ENCODE peak calls at places on chromosomes 16 and 17, in seven cellular contexts. Y, V, M, J, B, A and S are unnamed samples.

GRCh38 chr16:75695708-75696107 is 5.6 kb downstream of the DUXB start:
- DNase-seq in J (no peak), V (no peak), Y (peak; percentile 18), A (no peak), M (no peak), B (no peak), S (peak; percentile 21)

GRCh38 chr17:27532269-27533067 is 76.2 kb downstream of the KSR1 start:
- DNase-seq in V (no peak), A (no peak), J (no peak), M (no peak), Y (peak; percentile 70), B (peak; percentile 99), S (no peak)

GRCh38 chr16:86668136-86668535 is 89.8 kb downstream of the FOXL1 start:
- DNase-seq in J (peak; percentile 23), V (peak; percentile 87), Y (peak; percentile 47), B (peak; percentile 85), A (no peak), M (no peak), S (no peak)

GRCh38 chr17:27879987-27880608 is 13.1 kb downstream of the LYRM9 start:
- DNase-seq in A (peak; percentile 86), B (peak; percentile 78), M (peak; percentile 62), Y (peak; percentile 77), V (peak; percentile 33), J (peak; percentile 84), S (peak; percentile 74)

GRCh38 chr17:15492186-15492585 is 24.8 kb upstream of the CDRT4 start:
- DNase-seq in A (no peak), B (no peak), V (no peak), Y (no peak), M (no peak), J (no peak), S (no peak)

GRCh38 chr16:74862743-74863244 is 88.2 kb upstream of the FA2H start:
- DNase-seq in J (no peak), B (peak; percentile 68), Y (peak; percentile 68), V (peak; percentile 25), M (no peak), A (peak; percentile 26), S (peak; percentile 74)

GRCh38 chr16:79372504-79373184 is 227.9 kb downstream of the MAF start:
- DNase-seq in V (peak; percentile 61), B (peak; percentile 89), M (no peak), A (no peak), Y (peak; percentile 94), J (no peak), S (no peak)

GRCh38 chr16:49478107-49478506 is 104.5 kb downstream of the C16orf78 start:
- DNase-seq in A (no peak), J (peak; percentile 1), V (no peak), M (no peak), Y (no peak), B (no peak), S (peak; percentile 40)

GRCh38 chr16:59573528-59574271 is 839.6 kb upstream of the GOT2 start:
- DNase-seq in V (peak; percentile 96), B (peak; percentile 91), A (no peak), Y (peak; percentile 43), M (no peak), J (no peak), S (no peak)

GRCh38 chr17:76909971-76910760 is 42.0 kb downstream of the MGAT5B start:
- DNase-seq in V (peak; percentile 45), A (no peak), Y (peak; percentile 55), M (no peak), B (peak; percentile 59), J (peak; percentile 92), S (peak; percentile 20)

GRCh38 chr17:11747441-11747840 is 149.2 kb downstream of the DNAH9 start:
- DNase-seq in Y (no peak), J (no peak), V (no peak), A (no peak), M (no peak), B (no peak), S (no peak)

GRCh38 chr17:75693500-75694481 is 26.7 kb downstream of the SAP30BP start:
- DNase-seq in M (peak; percentile 91), V (peak; percentile 94), J (peak; percentile 24), Y (peak; percentile 99), B (peak; percentile 80), A (peak; percentile 67), S (no peak)

GRCh38 chr17:4998027-4998665 is 396 bp downstream of the KIF1C start:
- DNase-seq in B (peak; percentile 45), A (peak; percentile 47), M (no peak), J (peak; percentile 74), V (peak; percentile 34), Y (peak; percentile 8), S (no peak)

GRCh38 chr17:1627219-1627986 is 1.2 kb downstream of the SLC43A2 start:
- DNase-seq in M (peak; percentile 26), B (no peak), A (no peak), J (peak; percentile 46), V (no peak), Y (no peak), S (peak; percentile 57)

GRCh38 chr17:1627987-1628855 is at the start of gene SLC43A2:
- DNase-seq in M (peak; percentile 85), Y (peak; percentile 70), J (peak; percentile 91), B (peak; percentile 84), V (peak; percentile 76), A (peak; percentile 89), S (peak; percentile 91)

GRCh38 chr17:1629647-1630310 is 1.1 kb upstream of the SLC43A2 start:
- DNase-seq in A (peak; percentile 81), M (peak; percentile 33), V (no peak), B (peak; percentile 50), J (peak; percentile 85), Y (peak; percentile 67), S (peak; percentile 84)

GRCh38 chr17:1630662-1631061 is 2.0 kb upstream of the SLC43A2 start:
- DNase-seq in B (no peak), J (no peak), Y (peak; percentile 31), M (no peak), A (no peak), V (no peak), S (no peak)

GRCh38 chr17:1628856-1629646 is 417 bp upstream of the SLC43A2 start:
- DNase-seq in V (peak; percentile 90), M (peak; percentile 94), A (peak; percentile 98), Y (peak; percentile 89), J (peak; percentile 97), B (peak; percentile 94), S (peak; percentile 97)
- TF ChIP-seq CTCF in V (peak; percentile 16), M (no peak), A (peak; percentile 40), Y (peak; percentile 30), J (no peak), B (no peak), S (peak; percentile 39)

DNA sequence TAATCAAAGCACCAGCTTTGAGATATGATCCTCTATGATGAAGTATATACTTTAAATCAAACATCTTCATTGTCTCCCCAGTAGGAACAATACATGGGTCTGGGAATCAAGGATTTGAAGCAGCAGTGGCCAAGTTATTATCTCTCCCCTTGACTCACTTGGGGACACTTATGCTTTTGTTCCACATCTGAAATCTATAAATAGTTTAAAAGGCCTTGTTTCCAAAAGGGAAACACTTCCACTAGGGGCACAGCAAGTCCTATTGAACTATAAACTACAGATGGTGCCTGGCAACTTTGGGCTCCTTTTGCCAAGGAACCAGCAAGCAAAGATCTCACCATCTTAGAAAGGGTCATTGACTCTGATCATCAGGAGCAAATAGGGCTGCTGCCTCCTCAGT is 16.0 kb upstream of the CEP112 start:
- DNase-seq in M (no peak), J (no peak), B (no peak), V (no peak), Y (no peak), A (no peak), S (no peak)
- TF ChIP-seq CTCF in M (no peak), J (no peak), B (no peak), V (no peak), Y (no peak), A (no peak), S (no peak)

DNA sequence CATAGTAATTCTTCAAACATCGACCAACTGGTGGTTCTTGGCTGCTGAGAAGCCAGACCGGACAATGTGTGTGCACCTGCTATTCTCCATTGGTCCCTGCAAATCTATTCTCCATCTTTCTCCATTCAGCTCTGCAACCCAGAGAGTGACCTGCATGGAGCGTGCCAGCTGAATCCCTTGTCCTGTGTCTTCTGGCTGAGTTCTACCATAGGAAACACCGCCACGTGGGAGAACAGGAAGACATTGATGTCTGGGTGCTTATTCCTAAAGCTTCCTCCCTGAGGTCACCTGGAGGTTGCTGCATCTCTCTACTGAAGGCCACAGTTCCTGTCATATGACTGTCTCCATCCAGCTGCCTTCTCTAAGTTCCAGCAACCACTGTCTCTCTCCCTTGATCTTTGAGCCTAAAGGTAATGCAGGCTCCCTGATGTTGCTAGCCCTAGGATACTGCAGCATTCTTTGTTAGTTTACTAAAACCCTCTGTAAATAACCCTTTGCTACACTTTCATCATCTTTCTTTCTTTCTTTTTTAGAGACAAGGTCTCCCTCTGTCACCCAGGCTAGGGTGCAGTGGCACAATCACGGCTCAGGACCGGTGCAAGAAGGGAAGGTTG is 10.6 kb upstream of the SMG1 start:
- DNase-seq in V (no peak), M (no peak), J (no peak), Y (no peak), B (no peak), A (no peak), S (no peak)
- TF ChIP-seq CTCF in V (no peak), M (no peak), J (no peak), Y (no peak), B (no peak), A (no peak), S (no peak)

DNA sequence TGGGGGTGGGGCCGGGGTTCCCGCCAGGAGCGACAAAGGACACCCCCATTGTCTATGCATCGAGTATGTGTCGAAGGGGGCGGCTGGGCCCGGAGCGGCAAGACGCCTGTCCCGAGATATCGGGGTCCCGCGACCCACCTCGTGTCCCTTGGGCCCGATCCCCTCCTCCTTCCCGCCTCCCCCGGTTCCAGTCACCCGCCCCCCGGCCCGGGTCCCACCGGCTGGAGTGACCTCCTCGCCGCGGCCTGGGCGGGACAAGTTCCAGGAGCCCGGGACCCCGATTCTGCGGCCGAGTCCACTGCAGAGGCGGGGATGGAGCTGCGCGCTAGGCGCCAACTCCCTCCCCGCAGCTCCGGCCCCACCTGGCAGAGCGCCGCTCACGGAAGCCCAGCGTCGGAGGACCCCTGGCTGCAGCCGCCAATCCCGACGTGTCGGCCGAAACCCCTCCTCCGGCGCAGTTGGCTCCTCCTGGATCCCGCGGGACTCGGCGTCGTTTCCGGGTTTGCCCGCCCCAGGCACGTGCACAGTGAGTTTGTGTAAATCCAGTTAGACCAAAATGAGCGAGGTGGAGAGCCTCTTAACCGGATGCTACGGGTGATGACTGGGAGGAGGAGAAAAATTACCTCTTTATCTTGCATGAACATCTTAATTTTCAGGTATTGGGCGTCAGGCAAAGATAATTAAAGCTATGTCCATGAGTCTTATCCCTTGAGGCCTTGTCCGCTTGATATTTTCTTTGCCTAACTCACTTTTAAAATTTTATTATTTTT is at the start of gene NMRAL1:
- DNase-seq in B (peak; percentile 93), Y (peak; percentile 94), M (peak; percentile 88), A (no peak), V (peak; percentile 88), J (peak; percentile 94), S (peak; percentile 94)
- TF ChIP-seq CTCF in B (no peak), Y (no peak), M (no peak), A (no peak), V (no peak), J (no peak), S (no peak)

GRCh38 chr17:59069856-59070255 is 36.8 kb downstream of the TRIM37 start:
- DNase-seq in J (no peak), M (no peak), Y (no peak), V (no peak), A (no peak), B (no peak), S (no peak)
- TF ChIP-seq CTCF in J (no peak), M (no peak), Y (no peak), V (no peak), A (no peak), B (no peak), S (no peak)

GRCh38 chr17:81667754-81668153 is 1.2 kb downstream of the CCDC137 start:
- DNase-seq in V (no peak), Y (peak; percentile 17), M (no peak), J (peak; percentile 68), B (no peak), A (peak; percentile 63), S (no peak)
- TF ChIP-seq CTCF in V (no peak), Y (no peak), M (no peak), J (no peak), B (peak; percentile 15), A (peak; percentile 57), S (no peak)